ENCODE peak calls at places on chromosomes 13 and 19, in eight cellular contexts. One of them, this sample, is unnamed.

GRCh38 chr19:33473644-33474305 is 47.8 kb downstream of the PEPD start:
- DNase-seq in breast epithelium: no peak
- DNase-seq in CD4-positive, alpha-beta memory T cell: no peak
- DNase-seq in HTR-8/SVneo: peak
- DNase-seq in nephron progenitor cell: no peak
- DNase-seq in substantia nigra: no peak
- DNase-seq in neuronal stem cell: no peak
- DNase-seq in T-helper 2 cell: no peak
- DNase-seq in this sample: no peak

GRCh38 chr19:43555185-43555770 is 20.0 kb downstream of the XRCC1 start:
- DNase-seq in HTR-8/SVneo: peak
- DNase-seq in breast epithelium: peak
- DNase-seq in neuronal stem cell: peak
- DNase-seq in nephron progenitor cell: peak
- DNase-seq in T-helper 2 cell: peak
- DNase-seq in substantia nigra: peak
- DNase-seq in CD4-positive, alpha-beta memory T cell: peak
- DNase-seq in this sample: peak

GRCh38 chr19:16442386-16443276 is 29.1 kb downstream of the EPS15L1 start:
- DNase-seq in HTR-8/SVneo: no peak
- DNase-seq in breast epithelium: no peak
- DNase-seq in nephron progenitor cell: no peak
- DNase-seq in neuronal stem cell: no peak
- DNase-seq in substantia nigra: no peak
- DNase-seq in T-helper 2 cell: no peak
- DNase-seq in CD4-positive, alpha-beta memory T cell: no peak
- DNase-seq in this sample: no peak

GRCh38 chr19:48946789-48947542 is 7.7 kb upstream of the BAX start:
- DNase-seq in T-helper 2 cell: no peak
- DNase-seq in CD4-positive, alpha-beta memory T cell: no peak
- DNase-seq in nephron progenitor cell: no peak
- DNase-seq in neuronal stem cell: no peak
- DNase-seq in substantia nigra: no peak
- DNase-seq in HTR-8/SVneo: no peak
- DNase-seq in breast epithelium: no peak
- DNase-seq in this sample: no peak

GRCh38 chr13:82938644-82939043 is 943.6 kb downstream of the SLITRK1 start:
- DNase-seq in T-helper 2 cell: no peak
- DNase-seq in HTR-8/SVneo: no peak
- DNase-seq in neuronal stem cell: no peak
- DNase-seq in substantia nigra: no peak
- DNase-seq in nephron progenitor cell: no peak
- DNase-seq in breast epithelium: no peak
- DNase-seq in CD4-positive, alpha-beta memory T cell: no peak
- DNase-seq in this sample: no peak

GRCh38 chr19:17794412-17794730 is 567 bp upstream of the B3GNT3 start:
- DNase-seq in neuronal stem cell: no peak
- DNase-seq in substantia nigra: no peak
- DNase-seq in HTR-8/SVneo: no peak
- DNase-seq in nephron progenitor cell: no peak
- DNase-seq in breast epithelium: no peak
- DNase-seq in T-helper 2 cell: no peak
- DNase-seq in CD4-positive, alpha-beta memory T cell: no peak
- DNase-seq in this sample: no peak

GRCh38 chr19:1169921-1170885 is 3.9 kb downstream of the SBNO2 start:
- DNase-seq in substantia nigra: no peak
- DNase-seq in breast epithelium: no peak
- DNase-seq in T-helper 2 cell: no peak
- DNase-seq in nephron progenitor cell: no peak
- DNase-seq in neuronal stem cell: no peak
- DNase-seq in CD4-positive, alpha-beta memory T cell: no peak
- DNase-seq in HTR-8/SVneo: no peak
- DNase-seq in this sample: no peak

GRCh38 chr19:2523630-2524311 is 47.8 kb downstream of the GADD45B start:
- DNase-seq in neuronal stem cell: no peak
- DNase-seq in nephron progenitor cell: no peak
- DNase-seq in T-helper 2 cell: no peak
- DNase-seq in HTR-8/SVneo: no peak
- DNase-seq in breast epithelium: no peak
- DNase-seq in CD4-positive, alpha-beta memory T cell: no peak
- DNase-seq in substantia nigra: no peak
- DNase-seq in this sample: no peak

GRCh38 chr19:11251650-11252314 is 10.5 kb downstream of the DOCK6 start:
- DNase-seq in CD4-positive, alpha-beta memory T cell: no peak
- DNase-seq in nephron progenitor cell: no peak
- DNase-seq in substantia nigra: no peak
- DNase-seq in HTR-8/SVneo: no peak
- DNase-seq in neuronal stem cell: no peak
- DNase-seq in breast epithelium: no peak
- DNase-seq in T-helper 2 cell: no peak
- DNase-seq in this sample: no peak

GRCh38 chr19:56252699-56253422 is 19.7 kb upstream of the EDDM13 start:
- DNase-seq in breast epithelium: peak
- DNase-seq in T-helper 2 cell: peak
- DNase-seq in HTR-8/SVneo: peak
- DNase-seq in neuronal stem cell: peak
- DNase-seq in substantia nigra: peak
- DNase-seq in nephron progenitor cell: peak
- DNase-seq in CD4-positive, alpha-beta memory T cell: peak
- DNase-seq in this sample: peak

GRCh38 chr19:37902668-37903067 is 3.7 kb downstream of the WDR87 start:
- DNase-seq in T-helper 2 cell: peak
- DNase-seq in CD4-positive, alpha-beta memory T cell: peak
- DNase-seq in substantia nigra: peak
- DNase-seq in nephron progenitor cell: peak
- DNase-seq in HTR-8/SVneo: peak
- DNase-seq in neuronal stem cell: peak
- DNase-seq in breast epithelium: peak
- DNase-seq in this sample: peak

GRCh38 chr19:19403373-19403901 is 2.0 kb upstream of the GATAD2A start:
- DNase-seq in neuronal stem cell: no peak
- DNase-seq in T-helper 2 cell: no peak
- DNase-seq in substantia nigra: no peak
- DNase-seq in nephron progenitor cell: no peak
- DNase-seq in CD4-positive, alpha-beta memory T cell: no peak
- DNase-seq in HTR-8/SVneo: peak
- DNase-seq in breast epithelium: no peak
- DNase-seq in this sample: peak

GRCh38 chr13:33402975-33403374 is 117.4 kb upstream of the STARD13 start:
- DNase-seq in T-helper 2 cell: no peak
- DNase-seq in neuronal stem cell: no peak
- DNase-seq in nephron progenitor cell: no peak
- DNase-seq in substantia nigra: no peak
- DNase-seq in CD4-positive, alpha-beta memory T cell: no peak
- DNase-seq in breast epithelium: no peak
- DNase-seq in HTR-8/SVneo: no peak
- DNase-seq in this sample: no peak

GRCh38 chr13:27338816-27339215 is 68.2 kb downstream of the RASL11A start:
- DNase-seq in substantia nigra: no peak
- DNase-seq in neuronal stem cell: no peak
- DNase-seq in T-helper 2 cell: no peak
- DNase-seq in CD4-positive, alpha-beta memory T cell: no peak
- DNase-seq in HTR-8/SVneo: no peak
- DNase-seq in nephron progenitor cell: no peak
- DNase-seq in breast epithelium: no peak
- DNase-seq in this sample: peak

GRCh38 chr19:18426416-18426767 is 7.2 kb downstream of the SSBP4 start:
- DNase-seq in breast epithelium: no peak
- DNase-seq in T-helper 2 cell: no peak
- DNase-seq in CD4-positive, alpha-beta memory T cell: no peak
- DNase-seq in substantia nigra: no peak
- DNase-seq in neuronal stem cell: no peak
- DNase-seq in nephron progenitor cell: no peak
- DNase-seq in HTR-8/SVneo: no peak
- DNase-seq in this sample: no peak

GRCh38 chr19:46678110-46678732 is 17.2 kb upstream of the DACT3 start:
- DNase-seq in breast epithelium: no peak
- DNase-seq in neuronal stem cell: no peak
- DNase-seq in T-helper 2 cell: peak
- DNase-seq in nephron progenitor cell: peak
- DNase-seq in HTR-8/SVneo: no peak
- DNase-seq in substantia nigra: no peak
- DNase-seq in CD4-positive, alpha-beta memory T cell: peak
- DNase-seq in this sample: peak

GRCh38 chr13:109545964-109546363 is 240.4 kb downstream of the IRS2 start:
- DNase-seq in nephron progenitor cell: no peak
- DNase-seq in T-helper 2 cell: no peak
- DNase-seq in CD4-positive, alpha-beta memory T cell: no peak
- DNase-seq in neuronal stem cell: no peak
- DNase-seq in breast epithelium: no peak
- DNase-seq in substantia nigra: no peak
- DNase-seq in HTR-8/SVneo: no peak
- DNase-seq in this sample: no peak

GRCh38 chr19:14944456-14944855 is 3.2 kb downstream of the OR7C2 start:
- DNase-seq in breast epithelium: no peak
- DNase-seq in HTR-8/SVneo: no peak
- DNase-seq in T-helper 2 cell: no peak
- DNase-seq in neuronal stem cell: no peak
- DNase-seq in nephron progenitor cell: no peak
- DNase-seq in CD4-positive, alpha-beta memory T cell: no peak
- DNase-seq in substantia nigra: no peak
- DNase-seq in this sample: no peak

GRCh38 chr19:46786236-46787039 is 2.0 kb downstream of the SLC1A5 start:
- DNase-seq in HTR-8/SVneo: peak
- DNase-seq in CD4-positive, alpha-beta memory T cell: peak
- DNase-seq in nephron progenitor cell: peak
- DNase-seq in breast epithelium: peak
- DNase-seq in neuronal stem cell: peak
- DNase-seq in T-helper 2 cell: peak
- DNase-seq in substantia nigra: no peak
- DNase-seq in this sample: peak

GRCh38 chr13:94435604-94436226 is 43.8 kb downstream of the DCT start:
- DNase-seq in substantia nigra: no peak
- DNase-seq in nephron progenitor cell: no peak
- DNase-seq in neuronal stem cell: peak
- DNase-seq in breast epithelium: no peak
- DNase-seq in T-helper 2 cell: no peak
- DNase-seq in CD4-positive, alpha-beta memory T cell: no peak
- DNase-seq in HTR-8/SVneo: peak
- DNase-seq in this sample: peak

GRCh38 chr13:68428292-68428691 is 1198.2 kb upstream of the PCDH9 start:
- DNase-seq in substantia nigra: no peak
- DNase-seq in T-helper 2 cell: no peak
- DNase-seq in CD4-positive, alpha-beta memory T cell: no peak
- DNase-seq in HTR-8/SVneo: peak
- DNase-seq in breast epithelium: no peak
- DNase-seq in neuronal stem cell: no peak
- DNase-seq in nephron progenitor cell: no peak
- DNase-seq in this sample: no peak

GRCh38 chr13:48515732-48516131 is 17.1 kb downstream of the RCBTB2 start:
- DNase-seq in T-helper 2 cell: no peak
- DNase-seq in HTR-8/SVneo: no peak
- DNase-seq in breast epithelium: no peak
- DNase-seq in substantia nigra: no peak
- DNase-seq in neuronal stem cell: no peak
- DNase-seq in nephron progenitor cell: no peak
- DNase-seq in CD4-positive, alpha-beta memory T cell: no peak
- DNase-seq in this sample: no peak

This sample was measured in erythroblast.